ENCODE peak calls at places on chromosomes 2 and 18, in five cellular contexts. One of them, this sample, is unnamed.
A peak's percentile ranks its signal among the peaks of the same experiment; 100 is the strongest.

GRCh38 chr2:213147550-213147949 is 3.9 kb downstream of the IKZF2 start:
- DNase-seq in cardiac muscle cell: no peak
- DNase-seq in fibroblast of mammary gland: no peak
- DNase-seq in fibroblast of pulmonary artery: no peak
- DNase-seq in H1: no peak
- DNase-seq in this sample: no peak

GRCh38 chr2:100882645-100883613 is 63.0 kb downstream of the NPAS2 start:
- DNase-seq in H1: no peak
- DNase-seq in fibroblast of pulmonary artery: no peak
- DNase-seq in fibroblast of mammary gland: peak; percentile 56
- DNase-seq in cardiac muscle cell: no peak
- DNase-seq in this sample: no peak

GRCh38 chr2:186946896-186947467 is 98.0 kb upstream of the ZSWIM2 start:
- DNase-seq in fibroblast of mammary gland: no peak
- DNase-seq in cardiac muscle cell: no peak
- DNase-seq in fibroblast of pulmonary artery: no peak
- DNase-seq in H1: peak; percentile 34
- DNase-seq in this sample: no peak

GRCh38 chr2:64157792-64158191 is 13.6 kb upstream of the PELI1 start:
- DNase-seq in cardiac muscle cell: no peak
- DNase-seq in fibroblast of mammary gland: peak; percentile 75
- DNase-seq in H1: no peak
- DNase-seq in fibroblast of pulmonary artery: peak; percentile 88
- DNase-seq in this sample: peak; percentile 25

GRCh38 chr2:161677634-161678033 is 53.4 kb downstream of the SLC4A10 start:
- DNase-seq in fibroblast of mammary gland: no peak
- DNase-seq in fibroblast of pulmonary artery: no peak
- DNase-seq in cardiac muscle cell: no peak
- DNase-seq in H1: no peak
- DNase-seq in this sample: no peak

GRCh38 chr18:45562567-45563479 is 52.5 kb upstream of the SLC14A2 start:
- DNase-seq in fibroblast of pulmonary artery: no peak
- DNase-seq in fibroblast of mammary gland: no peak
- DNase-seq in cardiac muscle cell: no peak
- DNase-seq in H1: no peak
- DNase-seq in this sample: no peak

GRCh38 chr2:60780741-60781140 is 24.7 kb downstream of the PAPOLG start:
- DNase-seq in H1: no peak
- DNase-seq in fibroblast of pulmonary artery: no peak
- DNase-seq in cardiac muscle cell: no peak
- DNase-seq in fibroblast of mammary gland: peak; percentile 2
- DNase-seq in this sample: no peak

GRCh38 chr2:196454492-196454891 is 185.0 kb upstream of the CCDC150 start:
- DNase-seq in fibroblast of pulmonary artery: no peak
- DNase-seq in fibroblast of mammary gland: no peak
- DNase-seq in cardiac muscle cell: no peak
- DNase-seq in H1: no peak
- DNase-seq in this sample: no peak

GRCh38 chr2:94869131-94869530 is 2.1 kb upstream of the TEKT4 start:
- DNase-seq in fibroblast of pulmonary artery: no peak
- DNase-seq in cardiac muscle cell: no peak
- DNase-seq in H1: no peak
- DNase-seq in fibroblast of mammary gland: no peak
- DNase-seq in this sample: no peak

GRCh38 chr18:25125670-25126069 is 226.3 kb downstream of the ZNF521 start:
- DNase-seq in fibroblast of pulmonary artery: peak; percentile 45
- DNase-seq in cardiac muscle cell: no peak
- DNase-seq in fibroblast of mammary gland: no peak
- DNase-seq in H1: no peak
- DNase-seq in this sample: peak; percentile 69

GRCh38 chr2:225182126-225182525 is 139.9 kb upstream of the DOCK10 start:
- DNase-seq in H1: no peak
- DNase-seq in fibroblast of pulmonary artery: no peak
- DNase-seq in cardiac muscle cell: no peak
- DNase-seq in fibroblast of mammary gland: no peak
- DNase-seq in this sample: no peak

GRCh38 chr2:223786943-223787342 is 50.4 kb downstream of the AP1S3 start:
- DNase-seq in fibroblast of mammary gland: no peak
- DNase-seq in H1: no peak
- DNase-seq in cardiac muscle cell: no peak
- DNase-seq in fibroblast of pulmonary artery: no peak
- DNase-seq in this sample: no peak

GRCh38 chr2:8541223-8541622 is 140.6 kb upstream of the ID2 start:
- DNase-seq in H1: no peak
- DNase-seq in fibroblast of pulmonary artery: no peak
- DNase-seq in fibroblast of mammary gland: no peak
- DNase-seq in cardiac muscle cell: no peak
- DNase-seq in this sample: no peak

GRCh38 chr2:43267393-43267792 is 41.0 kb upstream of the ZFP36L2 start:
- DNase-seq in fibroblast of mammary gland: no peak
- DNase-seq in fibroblast of pulmonary artery: no peak
- DNase-seq in cardiac muscle cell: no peak
- DNase-seq in H1: no peak
- DNase-seq in this sample: no peak

GRCh38 chr2:43210467-43211303 is 15.7 kb downstream of the ZFP36L2 start:
- DNase-seq in fibroblast of pulmonary artery: peak; percentile 80
- DNase-seq in cardiac muscle cell: no peak
- DNase-seq in H1: no peak
- DNase-seq in fibroblast of mammary gland: peak; percentile 82
- DNase-seq in this sample: peak; percentile 62

GRCh38 chr2:100192300-100192699 is 49.9 kb upstream of the AFF3 start:
- DNase-seq in fibroblast of mammary gland: no peak
- DNase-seq in cardiac muscle cell: no peak
- DNase-seq in H1: no peak
- DNase-seq in fibroblast of pulmonary artery: no peak
- DNase-seq in this sample: no peak

GRCh38 chr2:237935740-237936452 is 30.9 kb upstream of the UBE2F start:
- DNase-seq in cardiac muscle cell: no peak
- DNase-seq in fibroblast of pulmonary artery: no peak
- DNase-seq in H1: no peak
- DNase-seq in fibroblast of mammary gland: peak; percentile 37
- DNase-seq in this sample: peak; percentile 37

GRCh38 chr2:95267458-95268207 is 6.6 kb upstream of the PROM2 start:
- DNase-seq in cardiac muscle cell: no peak
- DNase-seq in fibroblast of pulmonary artery: no peak
- DNase-seq in fibroblast of mammary gland: peak; percentile 58
- DNase-seq in H1: peak; percentile 30
- DNase-seq in this sample: no peak

GRCh38 chr18:48300463-48300961 is 108.7 kb downstream of the ZBTB7C start:
- DNase-seq in cardiac muscle cell: peak; percentile 30
- DNase-seq in fibroblast of pulmonary artery: no peak
- DNase-seq in H1: no peak
- DNase-seq in fibroblast of mammary gland: no peak
- DNase-seq in this sample: no peak

GRCh38 chr2:113225505-113226259 is 51.9 kb downstream of the PSD4 start:
- DNase-seq in fibroblast of pulmonary artery: peak; percentile 29
- DNase-seq in H1: no peak
- DNase-seq in fibroblast of mammary gland: no peak
- DNase-seq in cardiac muscle cell: no peak
- DNase-seq in this sample: no peak

GRCh38 chr2:61065706-61066688 is at the start of gene SANBR:
- DNase-seq in fibroblast of pulmonary artery: peak; percentile 77
- DNase-seq in cardiac muscle cell: peak; percentile 95
- DNase-seq in fibroblast of mammary gland: peak; percentile 63
- DNase-seq in H1: peak; percentile 90
- DNase-seq in this sample: peak; percentile 75

GRCh38 chr2:127810156-127810636 is 775 bp downstream of the WDR33 start:
- DNase-seq in H1: no peak
- DNase-seq in fibroblast of pulmonary artery: peak; percentile 8
- DNase-seq in fibroblast of mammary gland: peak; percentile 29
- DNase-seq in cardiac muscle cell: peak; percentile 20
- DNase-seq in this sample: peak; percentile 37

GRCh38 chr2:120278901-120279300 is 26.2 kb downstream of the RALB start:
- DNase-seq in fibroblast of mammary gland: no peak
- DNase-seq in fibroblast of pulmonary artery: no peak
- DNase-seq in H1: no peak
- DNase-seq in cardiac muscle cell: no peak
- DNase-seq in this sample: no peak

GRCh38 chr2:88247531-88247930 is 77.4 kb downstream of the THNSL2 start:
- DNase-seq in H1: no peak
- DNase-seq in cardiac muscle cell: no peak
- DNase-seq in fibroblast of pulmonary artery: no peak
- DNase-seq in fibroblast of mammary gland: no peak
- DNase-seq in this sample: no peak

GRCh38 chr2:118056165-118056534 is 32.1 kb upstream of the INSIG2 start:
- DNase-seq in H1: no peak
- DNase-seq in fibroblast of pulmonary artery: no peak
- DNase-seq in cardiac muscle cell: no peak
- DNase-seq in fibroblast of mammary gland: no peak
- DNase-seq in this sample: no peak

GRCh38 chr2:183927367-183928355 is 670.7 kb upstream of the ZNF804A start:
- DNase-seq in fibroblast of pulmonary artery: peak; percentile 56
- DNase-seq in fibroblast of mammary gland: peak; percentile 80
- DNase-seq in cardiac muscle cell: no peak
- DNase-seq in H1: no peak
- DNase-seq in this sample: peak; percentile 27

GRCh38 chr18:70172225-70172624 is 33.3 kb downstream of the RTTN start:
- DNase-seq in cardiac muscle cell: no peak
- DNase-seq in fibroblast of pulmonary artery: peak; percentile 57
- DNase-seq in fibroblast of mammary gland: peak; percentile 39
- DNase-seq in H1: no peak
- DNase-seq in this sample: peak; percentile 49

GRCh38 chr2:99607454-99607853 is 117.6 kb upstream of the REV1 start:
- DNase-seq in H1: no peak
- DNase-seq in cardiac muscle cell: no peak
- DNase-seq in fibroblast of pulmonary artery: no peak
- DNase-seq in fibroblast of mammary gland: no peak
- DNase-seq in this sample: no peak

GRCh38 chr2:163369111-163369510 is 366.7 kb downstream of the FIGN start:
- DNase-seq in fibroblast of mammary gland: no peak
- DNase-seq in cardiac muscle cell: no peak
- DNase-seq in H1: no peak
- DNase-seq in fibroblast of pulmonary artery: no peak
- DNase-seq in this sample: no peak

GRCh38 chr2:168192143-168192785 is 55.1 kb downstream of the STK39 start:
- DNase-seq in H1: no peak
- DNase-seq in fibroblast of mammary gland: no peak
- DNase-seq in cardiac muscle cell: no peak
- DNase-seq in fibroblast of pulmonary artery: peak; percentile 57
- DNase-seq in this sample: peak; percentile 67

GRCh38 chr2:168190590-168191336 is 56.6 kb downstream of the STK39 start:
- DNase-seq in fibroblast of mammary gland: no peak
- DNase-seq in H1: no peak
- DNase-seq in fibroblast of pulmonary artery: no peak
- DNase-seq in cardiac muscle cell: no peak
- DNase-seq in this sample: no peak

GRCh38 chr2:168192839-168193616 is 54.4 kb downstream of the STK39 start:
- DNase-seq in fibroblast of pulmonary artery: peak; percentile 29
- DNase-seq in H1: no peak
- DNase-seq in fibroblast of mammary gland: no peak
- DNase-seq in cardiac muscle cell: no peak
- DNase-seq in this sample: no peak

GRCh38 chr2:168188011-168188410 is 59.4 kb downstream of the STK39 start:
- DNase-seq in fibroblast of mammary gland: no peak
- DNase-seq in cardiac muscle cell: no peak
- DNase-seq in H1: no peak
- DNase-seq in fibroblast of pulmonary artery: no peak
- DNase-seq in this sample: no peak

DNA sequence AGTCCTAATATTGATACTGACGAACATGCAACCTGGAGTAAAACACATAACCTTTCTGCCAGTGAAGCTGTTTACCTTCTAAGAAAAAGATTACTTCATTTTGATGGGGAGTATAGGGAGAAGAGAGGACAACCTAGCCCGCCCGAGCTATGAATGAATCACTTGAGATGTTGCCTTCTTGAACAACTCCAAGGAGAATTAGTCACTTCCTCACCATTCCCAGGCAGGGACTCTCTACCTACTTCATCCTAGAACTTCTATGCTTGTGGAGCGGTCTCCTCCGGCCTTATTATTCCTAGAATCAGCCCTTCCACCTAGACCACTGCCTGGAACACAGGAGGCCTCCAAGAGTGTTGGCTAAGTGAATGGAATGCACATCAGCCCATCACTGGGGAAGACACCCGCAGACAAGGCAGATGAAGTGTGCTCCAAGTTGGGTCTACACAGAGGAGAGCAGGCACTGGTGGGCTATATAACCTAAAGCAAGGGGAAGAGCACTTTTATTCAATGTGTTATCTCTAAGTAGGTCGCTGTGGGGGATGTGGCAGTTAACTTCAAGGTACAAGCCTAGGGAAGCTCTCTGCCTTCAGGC is 57.5 kb downstream of the STK39 start:
- DNase-seq in H1: no peak
- DNase-seq in fibroblast of pulmonary artery: peak; percentile 69
- DNase-seq in fibroblast of mammary gland: peak; percentile 82
- DNase-seq in cardiac muscle cell: no peak
- DNase-seq in this sample: peak; percentile 85
- H3K4me3 ChIP-seq in H1: no peak overlapping the region
- H3K4me3 ChIP-seq in fibroblast of pulmonary artery: no peak overlapping the region
- H3K4me3 ChIP-seq in fibroblast of mammary gland: no peak overlapping the region
- H3K4me3 ChIP-seq in cardiac muscle cell: no peak overlapping the region
- H3K4me3 ChIP-seq in this sample: no peak overlapping the region

GRCh38 chr2:53302455-53302854 is 465.1 kb upstream of the CHAC2 start:
- DNase-seq in H1: no peak
- DNase-seq in cardiac muscle cell: no peak
- DNase-seq in fibroblast of mammary gland: no peak
- DNase-seq in fibroblast of pulmonary artery: no peak
- DNase-seq in this sample: no peak

DNA sequence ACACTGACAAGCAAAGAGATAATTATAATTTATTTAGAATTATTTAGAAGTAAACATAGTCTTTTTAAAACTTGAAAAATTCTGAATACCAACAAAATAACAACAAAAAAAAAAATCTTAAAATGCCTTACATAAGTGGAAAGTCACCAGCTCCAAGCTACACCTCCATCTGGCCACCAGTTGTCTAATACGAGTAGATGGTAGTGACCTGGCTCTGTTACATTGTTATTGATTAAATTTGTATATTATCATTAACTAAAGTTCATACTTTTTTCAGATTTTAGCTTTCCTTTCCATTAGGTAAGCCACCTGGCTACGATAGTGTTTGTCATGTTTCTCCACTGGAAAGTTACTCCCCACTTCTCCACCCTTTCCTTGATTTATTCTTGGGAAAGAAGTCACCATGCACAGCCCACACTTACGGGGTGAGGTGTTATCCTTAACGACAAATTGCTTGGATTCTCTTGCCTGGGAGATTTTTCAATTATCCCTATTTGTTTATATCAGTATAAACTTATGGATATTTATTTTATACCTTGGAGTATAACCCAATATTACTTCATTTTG is 464.5 kb upstream of the CHAC2 start:
- DNase-seq in H1: no peak
- DNase-seq in fibroblast of pulmonary artery: no peak
- DNase-seq in fibroblast of mammary gland: no peak
- DNase-seq in cardiac muscle cell: no peak
- DNase-seq in this sample: no peak
- TF ChIP-seq CTCF in H1: no peak
- TF ChIP-seq CTCF in fibroblast of pulmonary artery: no peak
- TF ChIP-seq CTCF in fibroblast of mammary gland: no peak
- TF ChIP-seq CTCF in cardiac muscle cell: no peak
- TF ChIP-seq CTCF in this sample: no peak

GRCh38 chr2:144580521-144581153 is 60.7 kb upstream of the ZEB2 start:
- DNase-seq in cardiac muscle cell: no peak
- DNase-seq in fibroblast of mammary gland: no peak
- DNase-seq in H1: no peak
- DNase-seq in fibroblast of pulmonary artery: no peak
- DNase-seq in this sample: no peak
- H3K4me3 ChIP-seq in cardiac muscle cell: no peak overlapping the region
- H3K4me3 ChIP-seq in fibroblast of mammary gland: no peak overlapping the region
- H3K4me3 ChIP-seq in H1: no peak overlapping the region
- H3K4me3 ChIP-seq in fibroblast of pulmonary artery: no peak overlapping the region
- H3K4me3 ChIP-seq in this sample: no peak overlapping the region

GRCh38 chr2:234483568-234484251 is 13.2 kb downstream of the ARL4C start:
- DNase-seq in cardiac muscle cell: no peak
- DNase-seq in fibroblast of pulmonary artery: no peak
- DNase-seq in fibroblast of mammary gland: no peak
- DNase-seq in H1: no peak
- DNase-seq in this sample: peak; percentile 13
- TF ChIP-seq CTCF in cardiac muscle cell: peak; percentile 4
- TF ChIP-seq CTCF in fibroblast of pulmonary artery: no peak
- TF ChIP-seq CTCF in fibroblast of mammary gland: peak; percentile 11
- TF ChIP-seq CTCF in H1: no peak
- TF ChIP-seq CTCF in this sample: peak; percentile 29

This sample was measured in cardiac fibroblast.